ENCODE peak calls at places on chromosomes 12 and 14, in ten cellular contexts. One of them, this sample, is unnamed.
A peak's percentile ranks its signal among the peaks of the same experiment; 100 is the strongest.

GRCh38 chr14:89667983-89668382 is 250.9 kb upstream of the FOXN3 start:
- DNase-seq in uterus: no peak
- DNase-seq in transverse colon: no peak
- DNase-seq in gastrocnemius medialis: no peak
- DNase-seq in HCT116: no peak
- DNase-seq in IMR-90: peak; percentile 67
- DNase-seq in A549: no peak
- DNase-seq in right lobe of liver: no peak
- DNase-seq in H1: no peak
- DNase-seq in tibial nerve: no peak
- DNase-seq in this sample: no peak

GRCh38 chr12:13436696-13437391 is 240.3 kb downstream of the EMP1 start:
- DNase-seq in transverse colon: no peak
- DNase-seq in IMR-90: peak; percentile 1
- DNase-seq in right lobe of liver: no peak
- DNase-seq in tibial nerve: no peak
- DNase-seq in HCT116: no peak
- DNase-seq in uterus: no peak
- DNase-seq in H1: no peak
- DNase-seq in gastrocnemius medialis: peak; percentile 41
- DNase-seq in A549: peak; percentile 40
- DNase-seq in this sample: no peak

GRCh38 chr14:39372656-39373055 is 59.6 kb downstream of the FBXO33 start:
- DNase-seq in uterus: no peak
- DNase-seq in HCT116: no peak
- DNase-seq in transverse colon: no peak
- DNase-seq in A549: no peak
- DNase-seq in tibial nerve: no peak
- DNase-seq in right lobe of liver: no peak
- DNase-seq in IMR-90: peak; percentile 67
- DNase-seq in H1: no peak
- DNase-seq in gastrocnemius medialis: no peak
- DNase-seq in this sample: no peak

GRCh38 chr12:114709112-114709511 is 25.1 kb upstream of the TBX3 start:
- DNase-seq in A549: no peak
- DNase-seq in uterus: no peak
- DNase-seq in gastrocnemius medialis: no peak
- DNase-seq in right lobe of liver: no peak
- DNase-seq in transverse colon: no peak
- DNase-seq in tibial nerve: no peak
- DNase-seq in IMR-90: no peak
- DNase-seq in H1: no peak
- DNase-seq in HCT116: no peak
- DNase-seq in this sample: no peak

GRCh38 chr12:64567570-64567969 is 42.7 kb upstream of the RASSF3 start:
- DNase-seq in H1: no peak
- DNase-seq in uterus: no peak
- DNase-seq in right lobe of liver: no peak
- DNase-seq in A549: no peak
- DNase-seq in HCT116: no peak
- DNase-seq in gastrocnemius medialis: no peak
- DNase-seq in transverse colon: no peak
- DNase-seq in IMR-90: no peak
- DNase-seq in tibial nerve: no peak
- DNase-seq in this sample: no peak

GRCh38 chr12:117100251-117100650 is 1.0 kb upstream of the TESC start:
- DNase-seq in transverse colon: no peak
- DNase-seq in HCT116: peak; percentile 15
- DNase-seq in gastrocnemius medialis: no peak
- DNase-seq in tibial nerve: no peak
- DNase-seq in right lobe of liver: no peak
- DNase-seq in A549: peak; percentile 63
- DNase-seq in uterus: no peak
- DNase-seq in IMR-90: peak; percentile 16
- DNase-seq in H1: no peak
- DNase-seq in this sample: no peak

GRCh38 chr12:52440821-52441319 is 6.7 kb upstream of the KRT75 start:
- DNase-seq in A549: peak; percentile 37
- DNase-seq in tibial nerve: no peak
- DNase-seq in uterus: no peak
- DNase-seq in right lobe of liver: no peak
- DNase-seq in HCT116: peak; percentile 73
- DNase-seq in transverse colon: no peak
- DNase-seq in H1: no peak
- DNase-seq in IMR-90: peak; percentile 53
- DNase-seq in gastrocnemius medialis: no peak
- DNase-seq in this sample: no peak

GRCh38 chr14:89186850-89187376 is 230.1 kb downstream of the FOXN3 start:
- DNase-seq in A549: no peak
- DNase-seq in HCT116: no peak
- DNase-seq in H1: no peak
- DNase-seq in uterus: no peak
- DNase-seq in right lobe of liver: no peak
- DNase-seq in tibial nerve: no peak
- DNase-seq in IMR-90: peak; percentile 16
- DNase-seq in gastrocnemius medialis: peak; percentile 68
- DNase-seq in transverse colon: no peak
- DNase-seq in this sample: no peak

GRCh38 chr14:43438056-43438455 is 1069.0 kb downstream of the FSCB start:
- DNase-seq in tibial nerve: no peak
- DNase-seq in transverse colon: no peak
- DNase-seq in uterus: no peak
- DNase-seq in HCT116: no peak
- DNase-seq in gastrocnemius medialis: no peak
- DNase-seq in IMR-90: no peak
- DNase-seq in H1: no peak
- DNase-seq in A549: no peak
- DNase-seq in right lobe of liver: no peak
- DNase-seq in this sample: no peak

GRCh38 chr12:11798856-11799530 is 149.5 kb downstream of the ETV6 start:
- DNase-seq in IMR-90: peak; percentile 88
- DNase-seq in gastrocnemius medialis: no peak
- DNase-seq in tibial nerve: no peak
- DNase-seq in HCT116: no peak
- DNase-seq in right lobe of liver: no peak
- DNase-seq in A549: no peak
- DNase-seq in uterus: no peak
- DNase-seq in H1: no peak
- DNase-seq in transverse colon: no peak
- DNase-seq in this sample: no peak

GRCh38 chr12:21305666-21306065 is 29.1 kb downstream of the SLCO1A2 start:
- DNase-seq in H1: no peak
- DNase-seq in A549: no peak
- DNase-seq in tibial nerve: no peak
- DNase-seq in right lobe of liver: no peak
- DNase-seq in IMR-90: no peak
- DNase-seq in transverse colon: no peak
- DNase-seq in gastrocnemius medialis: no peak
- DNase-seq in HCT116: no peak
- DNase-seq in uterus: no peak
- DNase-seq in this sample: no peak

GRCh38 chr12:54033106-54033979 is 493 bp downstream of the HOXC5 start:
- DNase-seq in uterus: peak; percentile 58
- DNase-seq in tibial nerve: no peak
- DNase-seq in IMR-90: no peak
- DNase-seq in gastrocnemius medialis: no peak
- DNase-seq in transverse colon: no peak
- DNase-seq in A549: peak; percentile 53
- DNase-seq in right lobe of liver: no peak
- DNase-seq in H1: no peak
- DNase-seq in HCT116: no peak
- DNase-seq in this sample: no peak

DNA sequence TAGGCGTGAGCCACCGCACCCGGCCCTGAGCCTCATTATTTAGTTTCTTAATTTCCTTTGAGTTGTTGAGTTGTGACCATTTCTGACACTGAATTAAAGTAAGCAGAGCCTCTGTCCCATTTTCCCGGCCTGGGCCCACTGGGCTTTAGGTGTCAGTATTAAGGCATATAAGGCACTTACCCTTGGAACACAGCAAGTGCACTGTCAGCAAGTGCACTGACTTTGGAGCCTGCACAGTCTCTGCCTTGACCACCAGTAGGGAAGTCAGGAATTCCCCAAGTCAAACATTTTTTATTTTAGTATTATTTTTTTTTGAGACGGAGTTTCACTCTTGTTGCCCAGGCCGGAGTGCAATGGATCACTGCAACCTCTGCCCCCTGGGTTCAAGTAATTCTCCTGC is 56.6 kb downstream of the MAX start:
- DNase-seq in gastrocnemius medialis: no peak
- DNase-seq in A549: no peak
- DNase-seq in HCT116: no peak
- DNase-seq in right lobe of liver: no peak
- DNase-seq in H1: no peak
- DNase-seq in tibial nerve: no peak
- DNase-seq in transverse colon: no peak
- DNase-seq in uterus: no peak
- DNase-seq in IMR-90: no peak
- DNase-seq in this sample: no peak
- H3K4me1 ChIP-seq in gastrocnemius medialis: peaks cover 8% of the 10 kb centered on the region
- H3K4me1 ChIP-seq in A549: no peaks in the 10 kb centered on the region
- H3K4me1 ChIP-seq in HCT116: peaks cover 17% of the 10 kb centered on the region
- H3K4me1 ChIP-seq in right lobe of liver: no peaks in the 10 kb centered on the region
- H3K4me1 ChIP-seq in H1: no peaks in the 10 kb centered on the region
- H3K4me1 ChIP-seq in tibial nerve: no peaks in the 10 kb centered on the region
- H3K4me1 ChIP-seq in transverse colon: peaks cover 17% of the 10 kb centered on the region
- H3K4me1 ChIP-seq in uterus: no peaks in the 10 kb centered on the region
- H3K4me1 ChIP-seq in IMR-90: no peaks in the 10 kb centered on the region
- H3K4me1 ChIP-seq in this sample: peaks cover 11% of the 10 kb centered on the region

DNA sequence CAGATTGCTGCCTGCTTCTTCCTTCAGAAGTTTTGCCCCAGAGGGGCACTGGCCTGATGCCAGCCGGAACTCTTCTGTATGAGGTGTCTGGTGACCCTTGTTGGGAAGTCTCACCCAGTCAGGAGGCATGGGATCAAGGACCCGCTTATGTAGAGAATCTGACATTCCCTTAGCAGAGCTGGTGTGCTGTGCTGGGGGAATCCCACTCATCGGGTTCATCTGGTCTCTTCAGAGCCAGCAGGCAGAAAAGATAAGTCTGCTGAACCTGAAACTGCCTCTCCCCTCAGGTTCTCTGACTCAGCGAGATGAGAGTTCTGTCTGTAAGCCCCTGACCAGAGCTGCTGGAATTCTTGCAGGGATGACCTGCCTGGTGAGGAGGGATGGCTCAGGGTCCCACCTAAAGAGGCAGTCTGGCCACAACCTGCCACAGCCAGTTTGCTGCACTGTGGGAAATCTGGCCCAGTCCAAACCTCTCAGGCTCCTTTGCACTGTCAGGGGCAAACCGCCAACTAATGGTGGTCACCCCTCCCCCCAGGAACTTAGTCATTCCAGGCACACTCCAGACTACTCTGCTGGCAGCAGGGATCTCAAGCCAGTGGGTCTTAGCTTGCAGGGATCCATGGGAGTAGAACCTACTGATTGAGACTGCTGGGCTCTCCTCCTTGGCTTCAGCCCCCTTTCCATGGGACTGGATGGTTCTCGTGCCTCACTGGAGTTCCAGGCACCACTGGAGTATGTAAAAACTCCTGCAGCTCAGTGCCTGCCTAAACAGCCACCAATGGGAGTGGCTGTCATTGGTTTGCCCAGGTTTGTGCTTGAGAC is 4.1 kb downstream of the CLEC2D start:
- DNase-seq in gastrocnemius medialis: no peak
- DNase-seq in HCT116: peak; percentile 51
- DNase-seq in H1: no peak
- DNase-seq in IMR-90: peak; percentile 92
- DNase-seq in transverse colon: peak; percentile 42
- DNase-seq in A549: peak; percentile 53
- DNase-seq in uterus: peak; percentile 32
- DNase-seq in right lobe of liver: peak; percentile 55
- DNase-seq in tibial nerve: no peak
- DNase-seq in this sample: no peak
- TF ChIP-seq POLR2A in gastrocnemius medialis: no peak
- TF ChIP-seq POLR2A in HCT116: no peak
- TF ChIP-seq POLR2A in H1: no peak
- TF ChIP-seq POLR2A in IMR-90: no peak
- TF ChIP-seq POLR2A in transverse colon: no peak
- TF ChIP-seq POLR2A in A549: no peak
- TF ChIP-seq POLR2A in uterus: no peak
- TF ChIP-seq POLR2A in right lobe of liver: no peak
- TF ChIP-seq POLR2A in tibial nerve: no peak
- TF ChIP-seq POLR2A in this sample: no peak

DNA sequence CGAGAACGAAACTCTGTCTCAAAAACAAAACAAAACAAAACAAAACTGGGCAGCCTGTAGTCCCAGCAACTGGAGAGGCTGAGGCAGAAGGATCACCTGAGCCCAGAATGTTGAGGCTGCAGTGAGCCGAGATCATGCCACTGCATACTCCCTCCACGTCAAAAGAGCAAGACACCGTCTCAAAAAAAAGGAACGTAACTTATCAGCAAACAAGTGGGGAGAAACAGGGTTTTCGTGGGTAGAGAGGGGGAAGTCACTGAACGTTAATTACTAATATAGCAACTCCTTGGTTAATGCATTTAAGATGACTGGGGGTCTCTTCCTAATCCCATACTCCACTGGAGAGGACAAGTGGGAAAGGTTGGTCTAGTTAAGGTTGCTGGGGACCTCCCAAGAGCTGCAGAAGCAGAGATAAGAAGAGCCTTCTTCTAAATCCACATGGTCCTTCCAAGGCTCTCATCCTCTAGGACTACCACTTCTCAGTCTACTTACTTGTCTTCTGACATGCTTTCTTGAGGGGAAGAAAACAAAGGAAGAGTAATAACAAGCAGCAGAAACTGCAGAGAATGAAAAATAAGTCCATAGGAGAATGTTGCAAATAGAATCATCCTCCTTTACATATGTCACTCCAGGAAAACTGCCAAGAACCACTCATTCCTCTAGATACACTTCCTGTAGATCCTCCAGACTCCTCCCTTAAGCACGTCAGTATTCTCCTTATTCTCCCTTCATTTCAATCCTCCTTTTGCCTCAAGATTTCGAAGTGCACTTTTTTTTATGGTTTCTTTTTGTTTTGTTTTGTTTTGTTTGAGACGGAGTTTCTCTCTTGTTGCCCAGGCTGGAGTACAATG is 5.8 kb downstream of the NUMB start:
- DNase-seq in transverse colon: no peak
- DNase-seq in tibial nerve: no peak
- DNase-seq in right lobe of liver: no peak
- DNase-seq in H1: no peak
- DNase-seq in gastrocnemius medialis: no peak
- DNase-seq in uterus: no peak
- DNase-seq in HCT116: no peak
- DNase-seq in IMR-90: peak; percentile 97
- DNase-seq in A549: peak; percentile 31
- DNase-seq in this sample: no peak
- H3K27ac ChIP-seq in transverse colon: peak overlapping the region; percentile 1
- H3K27ac ChIP-seq in tibial nerve: no peak overlapping the region
- H3K27ac ChIP-seq in right lobe of liver: no peak overlapping the region
- H3K27ac ChIP-seq in H1: no peak overlapping the region
- H3K27ac ChIP-seq in gastrocnemius medialis: no peak overlapping the region
- H3K27ac ChIP-seq in uterus: no peak overlapping the region
- H3K27ac ChIP-seq in HCT116: no peak overlapping the region
- H3K27ac ChIP-seq in IMR-90: peak overlapping the region; percentile 15
- H3K27ac ChIP-seq in A549: no peak overlapping the region
- H3K27ac ChIP-seq in this sample: no peak overlapping the region

DNA sequence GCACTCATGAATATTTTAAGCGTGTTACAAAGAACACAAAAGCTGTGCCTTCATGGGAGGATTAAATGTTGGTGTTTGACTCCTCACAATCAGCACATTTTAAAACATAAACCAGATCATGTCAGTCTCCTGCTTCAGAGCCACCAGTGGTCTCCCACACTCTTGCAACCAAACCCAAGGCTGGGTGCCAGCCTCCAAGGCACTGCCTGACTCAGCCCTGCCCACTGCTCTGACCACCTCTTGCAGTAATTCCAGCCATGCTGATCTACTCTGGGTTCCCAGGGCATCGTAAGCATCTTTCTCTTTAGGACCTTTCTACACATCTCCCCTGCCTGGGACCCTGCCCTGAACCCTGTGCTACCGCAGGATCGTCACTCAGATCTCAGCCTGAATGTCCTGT is 449.6 kb downstream of the RAD51B start:
- DNase-seq in IMR-90: no peak
- DNase-seq in gastrocnemius medialis: no peak
- DNase-seq in A549: no peak
- DNase-seq in HCT116: no peak
- DNase-seq in H1: no peak
- DNase-seq in transverse colon: no peak
- DNase-seq in tibial nerve: no peak
- DNase-seq in uterus: no peak
- DNase-seq in right lobe of liver: no peak
- DNase-seq in this sample: no peak
- H3K4me1 ChIP-seq in IMR-90: no peaks in the 10 kb centered on the region
- H3K4me1 ChIP-seq in gastrocnemius medialis: peaks cover 7% of the 10 kb centered on the region
- H3K4me1 ChIP-seq in A549: no peaks in the 10 kb centered on the region
- H3K4me1 ChIP-seq in HCT116: peaks cover 22% of the 10 kb centered on the region
- H3K4me1 ChIP-seq in H1: peaks cover 2% of the 10 kb centered on the region
- H3K4me1 ChIP-seq in transverse colon: peaks cover 37% of the 10 kb centered on the region
- H3K4me1 ChIP-seq in tibial nerve: peaks cover 41% of the 10 kb centered on the region
- H3K4me1 ChIP-seq in uterus: peaks cover 6% of the 10 kb centered on the region
- H3K4me1 ChIP-seq in right lobe of liver: no peaks in the 10 kb centered on the region
- H3K4me1 ChIP-seq in this sample: peaks cover 34% of the 10 kb centered on the region